ENCODE peak calls at places on chromosome 14, in eight cellular contexts. E is uterus, W is DMS153, S is HuH-7.5, N is A172, J is left cardiac atrium, M is fibroblast of mammary gland, F is NCI-H2029. O is an unnamed sample.

GRCh38 chr14:61973981-61974380 is 211.8 kb downstream of the SNAPC1 start:
- DNase-seq in E (no peak), W (no peak), J (no peak), S (no peak), N (no peak), M (peak; percentile 19), F (no peak), O (peak; percentile 72)

GRCh38 chr14:46432516-46432915 is 219.1 kb downstream of the RPL10L start:
- DNase-seq in M (no peak), F (no peak), W (no peak), S (no peak), E (no peak), N (no peak), J (no peak), O (no peak)

GRCh38 chr14:75715926-75716780 is 55.1 kb downstream of the TTLL5 start:
- DNase-seq in M (peak; percentile 83), N (peak; percentile 8), E (no peak), F (no peak), W (no peak), J (no peak), S (no peak), O (peak; percentile 80)

GRCh38 chr14:100035700-100036099 is 29.5 kb upstream of the EVL start:
- DNase-seq in J (no peak), E (no peak), M (no peak), F (no peak), W (no peak), S (no peak), N (no peak), O (no peak)

GRCh38 chr14:101600891-101601602 is 39.8 kb downstream of the DIO3 start:
- DNase-seq in N (no peak), F (no peak), S (no peak), J (no peak), W (no peak), E (no peak), M (no peak), O (no peak)

GRCh38 chr14:22419620-22420019 is 169.4 kb downstream of the DAD1 start:
- DNase-seq in F (no peak), M (no peak), J (no peak), N (peak; percentile 66), W (no peak), E (no peak), S (no peak), O (peak; percentile 52)

GRCh38 chr14:36289954-36290353 is 30.5 kb downstream of the MBIP start:
- DNase-seq in N (no peak), M (no peak), J (no peak), W (no peak), F (no peak), E (no peak), S (no peak), O (no peak)

GRCh38 chr14:61609885-61610284 is 85.4 kb upstream of the HIF1A start:
- DNase-seq in E (no peak), F (no peak), S (no peak), N (no peak), J (no peak), M (no peak), W (no peak), O (peak; percentile 45)

GRCh38 chr14:71538949-71539659 is 393.1 kb upstream of the RGS6 start:
- DNase-seq in M (peak; percentile 31), J (no peak), N (no peak), F (no peak), E (no peak), W (no peak), S (no peak), O (no peak)

GRCh38 chr14:106875503-106875902 is 1349.1 kb downstream of the TMEM121 start:
- DNase-seq in W (no peak), N (no peak), M (no peak), J (no peak), E (no peak), S (no peak), F (no peak), O (no peak)

GRCh38 chr14:55383541-55384140 is 28.0 kb downstream of the ATG14 start:
- DNase-seq in W (no peak), E (no peak), N (no peak), F (no peak), S (no peak), J (no peak), M (no peak), O (peak; percentile 63)

GRCh38 chr14:76808990-76809389 is 3.7 kb downstream of the ANGEL1 start:
- DNase-seq in F (no peak), E (no peak), M (no peak), J (no peak), N (no peak), S (no peak), W (no peak), O (no peak)

GRCh38 chr14:34596891-34597290 is 33.1 kb downstream of the SNX6 start:
- DNase-seq in M (no peak), E (no peak), N (no peak), J (no peak), F (no peak), W (no peak), S (no peak), O (no peak)

GRCh38 chr14:23481362-23481970 is 12.0 kb downstream of the NGDN start:
- DNase-seq in E (no peak), F (no peak), N (no peak), J (no peak), W (no peak), M (peak; percentile 27), S (no peak), O (no peak)

GRCh38 chr14:91911474-91912032 is 35.9 kb downstream of the FBLN5 start:
- DNase-seq in N (peak; percentile 3), E (no peak), S (peak; percentile 66), J (no peak), W (peak; percentile 42), F (peak; percentile 20), M (peak; percentile 52), O (no peak)

GRCh38 chr14:22296722-22297121 is 292.3 kb downstream of the DAD1 start:
- DNase-seq in W (no peak), N (peak; percentile 49), E (no peak), S (no peak), M (peak; percentile 52), J (no peak), F (no peak), O (peak; percentile 88)

GRCh38 chr14:105857816-105858675 is 331.7 kb downstream of the TMEM121 start:
- DNase-seq in W (no peak), J (peak; percentile 16), E (peak; percentile 11), M (no peak), N (no peak), F (no peak), S (no peak), O (no peak)

GRCh38 chr14:96423446-96424103 is 31.6 kb downstream of the AK7 start:
- DNase-seq in J (no peak), M (no peak), S (no peak), E (peak; percentile 15), W (no peak), N (no peak), F (no peak), O (no peak)

GRCh38 chr14:88166616-88167015 is 156.5 kb downstream of the KCNK10 start:
- DNase-seq in W (no peak), M (peak; percentile 8), N (peak; percentile 27), E (no peak), S (no peak), F (no peak), J (no peak), O (peak; percentile 61)

GRCh38 chr14:31201111-31201510 is 6.5 kb downstream of the HECTD1 start:
- DNase-seq in E (no peak), J (no peak), F (no peak), W (no peak), M (no peak), S (no peak), N (no peak), O (no peak)

GRCh38 chr14:60106341-60106740 is 14.6 kb downstream of the PCNX4 start:
- DNase-seq in E (no peak), J (no peak), M (peak; percentile 77), W (no peak), F (no peak), S (no peak), N (peak; percentile 7), O (peak; percentile 82)

GRCh38 chr14:44657688-44658388 is 150.8 kb upstream of the FSCB start:
- DNase-seq in F (peak; percentile 69), M (no peak), E (no peak), N (peak; percentile 6), W (peak; percentile 83), J (no peak), S (peak; percentile 9), O (peak; percentile 3)

GRCh38 chr14:61320806-61321384 is 484 bp upstream of the PRKCH start:
- DNase-seq in E (no peak), J (peak; percentile 31), M (no peak), W (no peak), F (no peak), S (no peak), N (no peak), O (no peak)

GRCh38 chr14:100747021-100747586 is 20.4 kb downstream of the DLK1 start:
- DNase-seq in M (peak; percentile 99), J (no peak), E (peak; percentile 23), S (no peak), N (peak; percentile 69), W (peak; percentile 70), F (peak; percentile 75), O (peak; percentile 98)

GRCh38 chr14:95515080-95515489 is 1.4 kb downstream of the SYNE3 start:
- DNase-seq in E (no peak), J (peak; percentile 68), W (peak; percentile 59), S (no peak), F (no peak), N (no peak), M (no peak), O (no peak)

GRCh38 chr14:103087343-103087835 is 3.4 kb downstream of the LBHD2 start:
- DNase-seq in E (no peak), W (no peak), J (no peak), N (no peak), F (no peak), M (no peak), S (no peak), O (no peak)

GRCh38 chr14:101497910-101498860 is 63.1 kb upstream of the DIO3 start:
- DNase-seq in M (no peak), E (peak; percentile 33), N (no peak), W (no peak), S (no peak), J (peak; percentile 2), F (no peak), O (no peak)

GRCh38 chr14:50333010-50333409 is 20.9 kb downstream of the DMAC2L start:
- DNase-seq in M (peak; percentile 95), E (peak; percentile 81), W (no peak), F (no peak), N (peak; percentile 59), J (peak; percentile 65), S (no peak), O (peak; percentile 82)

GRCh38 chr14:26963696-26964095 is 365.9 kb upstream of the NOVA1 start:
- DNase-seq in J (no peak), W (no peak), F (no peak), E (peak; percentile 37), N (no peak), S (no peak), M (peak; percentile 99), O (peak; percentile 47)

GRCh38 chr14:99566390-99567354 is 37.3 kb downstream of the CCDC85C start:
- DNase-seq in W (no peak), J (no peak), N (no peak), F (no peak), M (no peak), E (no peak), S (no peak), O (no peak)

GRCh38 chr14:100419856-100420255 is 96.7 kb downstream of the SLC25A47 start:
- DNase-seq in W (no peak), J (no peak), S (no peak), F (no peak), N (no peak), E (no peak), M (no peak), O (no peak)

GRCh38 chr14:100427166-100427565 is 104.0 kb downstream of the SLC25A47 start:
- DNase-seq in S (no peak), J (no peak), E (no peak), W (no peak), M (no peak), N (no peak), F (no peak), O (no peak)

GRCh38 chr14:101201535-101202125 is 298.1 kb upstream of the RTL1 start:
- DNase-seq in S (no peak), E (peak; percentile 8), W (no peak), N (no peak), F (no peak), M (no peak), J (no peak), O (no peak)

GRCh38 chr14:100588671-100589070 is 1.5 kb upstream of the BEGAIN start:
- DNase-seq in M (no peak), E (no peak), S (no peak), W (no peak), N (no peak), J (peak; percentile 9), F (no peak), O (no peak)

O was measured in astrocyte.